ENCODE peak calls at places on chromosome 7, in ten cellular contexts. G is testis; E is iris pigment epithelial cell; N is K562; D is bronchial epithelial cell; I is M059J; L is activated T-helper 9 cell treated with anti-CD3 and anti-CD28 coated beads, Interleukin-2, amount 50 U/mL, for 16 hours; Z is fibroblast of pulmonary artery; P is stimulated activated CD4-positive, alpha-beta T cell treated with anti-CD3 and anti-CD28 coated beads, Interleukin-12 subunit alpha, Interleukin-12 subunit beta, amount 100 ng/mL, for 4 hours; U is stimulated activated CD8-positive, alpha-beta memory T cell treated with anti-CD3 and anti-CD28 coated beads, Interleukin-7, amount 100 ng/mL, for 24 hours. B is an unnamed sample.

GRCh38 chr7:50953303-50953702 is 170.6 kb upstream of the GRB10 start:
- DNase-seq in G (no peak), E (peak), N (no peak), D (no peak), I (peak), L (no peak), Z (peak), P (no peak), U (no peak), B (no peak)

GRCh38 chr7:43926193-43927043 is at the start of gene UBE2D4:
- DNase-seq in G (peak), E (peak), N (peak), D (peak), I (peak), L (peak), Z (peak), P (peak), U (peak), B (peak)

GRCh38 chr7:85621286-85621685 is 434.4 kb upstream of the SEMA3D start:
- DNase-seq in G (no peak), E (peak), N (no peak), D (no peak), I (no peak), L (no peak), Z (peak), P (no peak), U (no peak), B (no peak)

GRCh38 chr7:154844499-154844898 is 158.4 kb downstream of the PAXIP1 start:
- DNase-seq in G (no peak), E (no peak), N (no peak), D (no peak), I (no peak), L (no peak), Z (no peak), P (no peak), U (no peak), B (no peak)

GRCh38 chr7:131945313-131945831 is 388.9 kb upstream of the PODXL start:
- DNase-seq in G (peak), E (peak), N (peak), D (no peak), I (peak), L (no peak), Z (peak), P (peak), U (no peak), B (peak)

GRCh38 chr7:24898691-24899090 is 81.3 kb downstream of the OSBPL3 start:
- DNase-seq in G (no peak), E (peak), N (no peak), D (peak), I (peak), L (no peak), Z (no peak), P (no peak), U (no peak), B (no peak)

GRCh38 chr7:98399462-98399861 is 1.4 kb downstream of the BAIAP2L1 start:
- DNase-seq in G (no peak), E (peak), N (no peak), D (peak), I (peak), L (no peak), Z (no peak), P (no peak), U (no peak), B (no peak)

GRCh38 chr7:39720586-39720985 is 97.2 kb downstream of the RALA start:
- DNase-seq in G (no peak), E (no peak), N (peak), D (peak), I (peak), L (no peak), Z (no peak), P (no peak), U (no peak), B (no peak)

GRCh38 chr7:159071260-159071659 is 73.4 kb downstream of the VIPR2 start:
- DNase-seq in G (no peak), E (no peak), N (no peak), D (no peak), I (no peak), L (no peak), Z (no peak), P (no peak), U (no peak), B (no peak)

GRCh38 chr7:2856388-2857169 is 12.5 kb upstream of the GNA12 start:
- DNase-seq in G (no peak), E (no peak), N (no peak), D (no peak), I (peak), L (no peak), Z (peak), P (no peak), U (no peak), B (no peak)

GRCh38 chr7:87511510-87511909 is 36.0 kb upstream of the ABCB4 start:
- DNase-seq in G (no peak), E (no peak), N (no peak), D (no peak), I (no peak), L (no peak), Z (no peak), P (no peak), U (no peak), B (no peak)

GRCh38 chr7:11436317-11436716 is 395.7 kb downstream of the THSD7A start:
- DNase-seq in G (no peak), E (peak), N (no peak), D (peak), I (peak), L (no peak), Z (peak), P (no peak), U (no peak), B (no peak)

GRCh38 chr7:90530263-90530662 is 60.8 kb downstream of the PTTG1IP2 start:
- DNase-seq in G (no peak), E (peak), N (no peak), D (peak), I (peak), L (no peak), Z (peak), P (no peak), U (no peak), B (no peak)

GRCh38 chr7:70669859-70670258 is 462.1 kb upstream of the GALNT17 start:
- DNase-seq in G (no peak), E (no peak), N (no peak), D (no peak), I (no peak), L (no peak), Z (no peak), P (no peak), U (no peak), B (no peak)

GRCh38 chr7:116439856-116440549 is 59.5 kb upstream of the CAV2 start:
- DNase-seq in G (no peak), E (no peak), N (peak), D (no peak), I (no peak), L (no peak), Z (peak), P (no peak), U (no peak), B (peak)

GRCh38 chr7:94179466-94179865 is 175.3 kb upstream of the BET1 start:
- DNase-seq in G (no peak), E (no peak), N (no peak), D (peak), I (no peak), L (no peak), Z (no peak), P (no peak), U (no peak), B (no peak)

GRCh38 chr7:157560710-157561522 is 224.1 kb downstream of the DNAJB6 start:
- DNase-seq in G (no peak), E (no peak), N (no peak), D (no peak), I (no peak), L (no peak), Z (no peak), P (no peak), U (no peak), B (no peak)

GRCh38 chr7:148173296-148173695 is 417.3 kb upstream of the C7orf33 start:
- DNase-seq in G (no peak), E (no peak), N (no peak), D (no peak), I (no peak), L (no peak), Z (no peak), P (no peak), U (no peak), B (no peak)

GRCh38 chr7:114468844-114469243 is 54.2 kb downstream of the FOXP2 start:
- DNase-seq in G (no peak), E (no peak), N (no peak), D (peak), I (no peak), L (no peak), Z (no peak), P (no peak), U (no peak), B (no peak)

GRCh38 chr7:66771795-66772194 is 31.3 kb downstream of the RABGEF1 start:
- DNase-seq in G (no peak), E (no peak), N (no peak), D (no peak), I (no peak), L (no peak), Z (no peak), P (no peak), U (no peak), B (no peak)

GRCh38 chr7:125059861-125060456 is 130.3 kb upstream of the POT1 start:
- DNase-seq in G (no peak), E (peak), N (no peak), D (peak), I (no peak), L (no peak), Z (peak), P (no peak), U (no peak), B (no peak)

GRCh38 chr7:145009866-145010265 is 174.0 kb upstream of the TPK1 start:
- DNase-seq in G (no peak), E (no peak), N (no peak), D (peak), I (no peak), L (no peak), Z (no peak), P (no peak), U (no peak), B (no peak)

GRCh38 chr7:2717293-2717904 is 29.4 kb downstream of the AMZ1 start:
- DNase-seq in G (peak), E (peak), N (peak), D (peak), I (no peak), L (no peak), Z (peak), P (no peak), U (no peak), B (no peak)

GRCh38 chr7:20075992-20076813 is 141.0 kb downstream of the MACC1 start:
- DNase-seq in G (no peak), E (no peak), N (no peak), D (no peak), I (peak), L (no peak), Z (peak), P (no peak), U (no peak), B (no peak)

GRCh38 chr7:157893535-157894044 is 556.8 kb downstream of the DNAJB6 start:
- DNase-seq in G (no peak), E (no peak), N (no peak), D (no peak), I (no peak), L (no peak), Z (no peak), P (no peak), U (no peak), B (no peak)

GRCh38 chr7:100155553-100156317 is 2.8 kb downstream of the TRAPPC14 start:
- DNase-seq in G (no peak), E (no peak), N (no peak), D (no peak), I (no peak), L (no peak), Z (no peak), P (no peak), U (no peak), B (no peak)

GRCh38 chr7:77649950-77650349 is 46.3 kb upstream of the RSBN1L start:
- DNase-seq in G (no peak), E (peak), N (no peak), D (peak), I (no peak), L (no peak), Z (peak), P (no peak), U (no peak), B (no peak)

GRCh38 chr7:55019329-55019690 is 493 bp downstream of the EGFR start:
- DNase-seq in G (peak), E (peak), N (no peak), D (no peak), I (peak), L (no peak), Z (peak), P (no peak), U (no peak), B (peak)

GRCh38 chr7:84482476-84482875 is 287.9 kb upstream of the SEMA3A start:
- DNase-seq in G (no peak), E (no peak), N (no peak), D (no peak), I (no peak), L (no peak), Z (no peak), P (no peak), U (no peak), B (no peak)

GRCh38 chr7:100266576-100267354 is 40.7 kb upstream of the SPDYE3 start:
- DNase-seq in G (no peak), E (no peak), N (no peak), D (no peak), I (no peak), L (no peak), Z (no peak), P (no peak), U (no peak), B (no peak)

GRCh38 chr7:150620617-150621371 is 11.4 kb downstream of the GIMAP6 start:
- DNase-seq in G (no peak), E (no peak), N (no peak), D (no peak), I (no peak), L (no peak), Z (no peak), P (no peak), U (no peak), B (no peak)

GRCh38 chr7:48875300-48875916 is 48.9 kb upstream of the CDC14C start:
- DNase-seq in G (peak), E (peak), N (no peak), D (peak), I (peak), L (no peak), Z (peak), P (no peak), U (no peak), B (peak)

GRCh38 chr7:94301024-94301588 is 93.6 kb upstream of the COL1A2 start:
- DNase-seq in G (peak), E (peak), N (peak), D (peak), I (peak), L (no peak), Z (peak), P (no peak), U (no peak), B (peak)

B was measured in heart right ventricle.